ENCODE peak calls at places on chromosomes 4 and X, in eight cellular contexts. O is OCI-LY7; N is neuronal stem cell; K is aorta; E is HuH-7.5; Y is AG20443; S is activated CD8-positive, alpha-beta memory T cell treated with anti-CD3 and anti-CD28 coated beads, Interleukin-2, amount 10 ng/mL, durations not matched to agents 7 days and 5 days; P is activated T-cell treated with anti-CD3 and anti-CD28 coated beads for 1 hour. A is an unnamed sample.

GRCh38 chr4:163540977-163541376 is 46.5 kb downstream of the TMA16 start:
- DNase-seq in P (no peak), Y (peak), S (no peak), E (no peak), K (peak), O (no peak), N (no peak), A (peak)

GRCh38 chr4:57131849-57132745 is 21.9 kb upstream of the IGFBP7 start:
- DNase-seq in O (no peak), E (no peak), Y (no peak), S (no peak), P (no peak), N (no peak), K (no peak), A (no peak)

GRCh38 chr4:4426511-4427477 is 39.9 kb downstream of the NSG1 start:
- DNase-seq in E (no peak), P (no peak), N (peak), S (no peak), K (no peak), O (no peak), Y (no peak), A (no peak)

GRCh38 chr4:27081675-27082579 is 221.3 kb downstream of the STIM2 start:
- DNase-seq in Y (no peak), P (no peak), E (no peak), K (no peak), N (no peak), O (no peak), S (peak), A (no peak)

GRCh38 chrX:70826715-70827114 is 81.8 kb downstream of the TEX11 start:
- DNase-seq in Y (no peak), O (no peak), S (no peak), E (no peak), K (no peak), P (no peak), N (no peak), A (no peak)

GRCh38 chr4:89994176-89994873 is 99.7 kb downstream of the MMRN1 start:
- DNase-seq in O (no peak), Y (no peak), K (no peak), P (no peak), N (no peak), S (no peak), E (no peak), A (no peak)

GRCh38 chr4:140094701-140095420 is 59.1 kb downstream of the MAML3 start:
- DNase-seq in Y (no peak), K (peak), O (no peak), S (peak), P (peak), N (no peak), E (no peak), A (no peak)

GRCh38 chrX:52819788-52820187 is 8.7 kb downstream of the XAGE5 start:
- DNase-seq in S (no peak), O (no peak), N (no peak), E (no peak), K (no peak), Y (no peak), P (no peak), A (no peak)

GRCh38 chr4:105158837-105159236 is 12.2 kb downstream of the TET2 start:
- DNase-seq in S (no peak), N (no peak), E (no peak), K (peak), Y (no peak), P (no peak), O (no peak), A (no peak)

GRCh38 chrX:3527166-3527565 is 180.7 kb upstream of the MXRA5 start:
- DNase-seq in N (no peak), S (no peak), K (no peak), O (no peak), P (no peak), E (no peak), Y (no peak), A (no peak)

GRCh38 chrX:42824541-42824940 is 46.6 kb upstream of the PPP1R2C start:
- DNase-seq in N (no peak), O (no peak), Y (no peak), K (no peak), S (no peak), E (no peak), P (no peak), A (no peak)

GRCh38 chr4:88822034-88822433 is 124.4 kb upstream of the NAP1L5 start:
- DNase-seq in P (no peak), Y (no peak), K (no peak), S (no peak), N (no peak), O (no peak), E (no peak), A (no peak)

GRCh38 chr4:41887322-41887721 is 47.9 kb upstream of the TMEM33 start:
- DNase-seq in N (no peak), E (no peak), O (no peak), Y (no peak), K (no peak), P (no peak), S (no peak), A (no peak)

GRCh38 chrX:84186603-84187358 is 1.2 kb downstream of the RPS6KA6 start:
- DNase-seq in P (no peak), S (no peak), E (no peak), O (no peak), N (no peak), K (no peak), Y (no peak), A (no peak)

GRCh38 chrX:53714580-53715335 is 28.2 kb upstream of the HUWE1 start:
- DNase-seq in Y (peak), E (no peak), S (peak), P (peak), N (no peak), O (peak), K (no peak), A (peak)

GRCh38 chr4:140893939-140894338 is 137.8 kb upstream of the TBC1D9 start:
- DNase-seq in Y (peak), N (no peak), S (no peak), E (no peak), O (no peak), K (no peak), P (no peak), A (peak)

GRCh38 chr4:119833611-119834010 is 205.0 kb upstream of the PDE5A start:
- DNase-seq in Y (no peak), E (no peak), S (no peak), K (no peak), P (no peak), N (no peak), O (no peak), A (peak)

GRCh38 chr4:183392377-183392776 is 52.1 kb upstream of the CDKN2AIP start:
- DNase-seq in S (no peak), O (no peak), Y (no peak), K (no peak), E (no peak), P (no peak), N (no peak), A (no peak)